ENCODE peak calls at places on chromosomes 2 and 18, in six cellular contexts. I is neural progenitor cell, E is esophagus squamous epithelium, C is GM12865, S is mammary epithelial cell, Q is mucosa of descending colon. G is an unnamed sample.

GRCh38 chr2:121189011-121189410 is 96.0 kb downstream of the TFCP2L1 start:
- DNase-seq in I (no peak), E (no peak), C (no peak), S (no peak), Q (no peak), G (no peak)

GRCh38 chr2:154243685-154244084 is 372.0 kb downstream of the GALNT13 start:
- DNase-seq in I (no peak), E (no peak), C (no peak), S (no peak), Q (no peak), G (no peak)

GRCh38 chr2:81467096-81467495 is 1162.5 kb upstream of the LRRTM1 start:
- DNase-seq in I (no peak), E (no peak), C (no peak), S (no peak), Q (no peak), G (no peak)

GRCh38 chr2:71672011-71672639 is 218.8 kb downstream of the DYSF start:
- DNase-seq in I (peak; percentile 59), E (no peak), C (no peak), S (no peak), Q (no peak), G (no peak)

GRCh38 chr2:238418999-238419546 is 7.7 kb upstream of the ASB1 start:
- DNase-seq in I (no peak), E (no peak), C (no peak), S (no peak), Q (no peak), G (no peak)

GRCh38 chr2:219073413-219074129 is 12.8 kb upstream of the IHH start:
- DNase-seq in I (peak; percentile 87), E (no peak), C (peak; percentile 68), S (peak; percentile 41), Q (no peak), G (peak; percentile 12)

GRCh38 chr2:236947294-236947693 is 138.4 kb upstream of the COPS8 start:
- DNase-seq in I (no peak), E (no peak), C (no peak), S (no peak), Q (no peak), G (no peak)

GRCh38 chr2:208315081-208315788 is 49.2 kb downstream of the PIKFYVE start:
- DNase-seq in I (no peak), E (no peak), C (peak; percentile 71), S (peak; percentile 10), Q (no peak), G (peak; percentile 30)

GRCh38 chr18:79290876-79291275 is 104.9 kb upstream of the NFATC1 start:
- DNase-seq in I (no peak), E (no peak), C (no peak), S (no peak), Q (no peak), G (no peak)

GRCh38 chr2:23426284-23426905 is 41.4 kb downstream of the KLHL29 start:
- DNase-seq in I (no peak), E (no peak), C (no peak), S (no peak), Q (no peak), G (no peak)

GRCh38 chr2:133674066-133674432 is 105.8 kb upstream of the NCKAP5 start:
- DNase-seq in I (no peak), E (no peak), C (no peak), S (no peak), Q (no peak), G (no peak)

GRCh38 chr2:191221666-191222065 is 23.5 kb upstream of the MYO1B start:
- DNase-seq in I (no peak), E (no peak), C (no peak), S (no peak), Q (no peak), G (no peak)

GRCh38 chr2:22442051-22442450 is 942.9 kb upstream of the KLHL29 start:
- DNase-seq in I (no peak), E (no peak), C (no peak), S (no peak), Q (no peak), G (no peak)

GRCh38 chr2:127086800-127087737 is 19.9 kb downstream of the BIN1 start:
- DNase-seq in I (peak; percentile 76), E (no peak), C (peak; percentile 89), S (no peak), Q (peak; percentile 64), G (no peak)

GRCh38 chr2:197606180-197606579 is 69.2 kb downstream of the RFTN2 start:
- DNase-seq in I (no peak), E (no peak), C (peak; percentile 76), S (no peak), Q (no peak), G (no peak)

GRCh38 chr2:63048367-63049171 is 2.1 kb upstream of the OTX1 start:
- DNase-seq in I (peak; percentile 82), E (no peak), C (no peak), S (no peak), Q (peak; percentile 31), G (no peak)

DNA sequence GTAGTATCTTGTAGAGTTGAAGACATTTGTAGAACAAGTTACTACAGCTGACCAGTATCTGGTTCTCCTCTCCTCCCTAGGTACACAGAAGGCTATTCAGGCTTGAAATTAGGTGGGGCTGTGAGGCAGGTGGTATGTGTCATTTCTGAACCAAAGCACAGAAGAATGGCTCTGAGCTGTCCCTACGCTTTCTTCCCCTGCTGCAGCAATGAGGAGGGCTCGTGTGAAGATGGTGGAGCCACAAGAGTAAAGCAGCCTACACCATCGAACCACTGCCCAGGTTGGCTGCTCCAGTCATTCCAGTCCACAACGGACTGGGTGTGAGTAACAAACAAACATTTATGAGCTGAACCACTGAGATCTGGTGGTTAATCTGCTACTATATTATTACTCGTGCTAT is 148.9 kb downstream of the DTNB start:
- DNase-seq in I (no peak), E (no peak), C (peak; percentile 52), S (no peak), Q (no peak), G (no peak)
- H3K4me3 ChIP-seq in I (no peak overlapping the region), E (no peak overlapping the region), C (no peak overlapping the region), S (no peak overlapping the region), Q (no peak overlapping the region), G (no peak overlapping the region)

DNA sequence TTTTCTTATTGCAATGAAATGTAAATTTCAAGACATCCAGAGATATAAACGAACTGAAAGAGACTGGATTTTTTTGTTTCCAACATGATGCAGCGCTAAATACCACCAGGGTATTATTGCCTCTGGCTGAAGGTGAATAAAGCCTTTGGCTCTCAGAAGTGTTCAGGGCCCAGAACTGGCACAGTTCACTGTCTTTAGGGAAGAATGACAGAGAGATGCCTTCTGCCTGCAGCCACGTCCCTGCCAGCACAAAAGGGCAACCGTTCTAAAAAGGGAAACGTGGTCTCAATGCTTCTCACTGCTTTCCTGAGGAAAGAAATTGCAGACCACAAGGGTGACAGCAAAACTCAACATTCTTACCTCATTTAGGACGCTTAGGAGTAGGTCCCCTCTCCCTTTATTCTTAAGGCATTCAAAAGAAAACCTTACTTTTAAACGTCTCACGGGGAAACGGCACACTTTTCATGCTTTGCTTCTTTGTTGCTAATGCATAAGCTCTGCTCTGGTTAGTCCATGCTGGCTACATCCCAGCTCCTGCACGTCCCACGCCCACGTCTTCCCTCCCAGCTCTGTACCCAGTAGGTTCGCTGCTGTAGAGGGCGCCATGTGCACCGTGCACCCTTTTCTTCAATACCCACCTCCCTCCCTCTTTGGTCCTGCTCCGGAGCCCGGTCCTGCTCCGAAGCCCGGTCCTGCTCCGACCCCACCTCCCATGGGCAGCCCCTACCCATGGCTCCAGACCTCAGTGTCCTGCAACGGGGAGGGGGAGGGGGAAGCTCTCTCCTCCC is 171.0 kb downstream of the HRH4 start:
- DNase-seq in I (peak; percentile 5), E (no peak), C (no peak), S (no peak), Q (no peak), G (no peak)
- TF ChIP-seq CTCF in I (peak; percentile 19), E (no peak), C (no peak), S (no peak), Q (no peak), G (no peak)

GRCh38 chr2:163681765-163682164 is 54.0 kb downstream of the FIGN start:
- DNase-seq in I (no peak), E (no peak), C (no peak), S (no peak), Q (no peak), G (no peak)
- H3K4me3 ChIP-seq in I (no peak overlapping the region), E (no peak overlapping the region), C (no peak overlapping the region), S (no peak overlapping the region), Q (no peak overlapping the region), G (no peak overlapping the region)

GRCh38 chr2:53610260-53610659 is 157.3 kb upstream of the CHAC2 start:
- DNase-seq in I (no peak), E (no peak), C (no peak), S (no peak), Q (no peak), G (no peak)

DNA sequence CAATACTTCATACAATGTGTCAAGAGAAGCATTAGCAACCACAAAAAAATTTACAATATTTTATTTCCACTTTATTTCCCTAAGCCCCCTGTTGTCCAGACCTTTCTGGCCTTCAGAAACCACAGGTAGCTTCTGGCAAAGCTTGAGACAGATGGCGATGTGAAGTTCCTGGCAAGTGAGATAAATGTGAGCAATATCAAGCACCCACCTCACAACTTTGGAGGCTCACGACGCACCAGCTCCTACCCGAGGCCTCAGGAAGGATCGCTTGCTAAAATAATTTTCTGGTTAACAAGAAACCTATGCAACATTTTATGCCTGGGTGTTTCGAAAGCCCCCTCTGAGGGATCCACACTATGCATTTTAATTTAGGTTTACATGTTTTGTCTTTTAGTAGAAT is 158.0 kb upstream of the CHAC2 start:
- DNase-seq in I (no peak), E (no peak), C (no peak), S (no peak), Q (no peak), G (no peak)
- TF ChIP-seq CTCF in I (no peak), E (no peak), C (no peak), S (no peak), Q (no peak), G (no peak)

G was measured in HFF-Myc.